ENCODE peak calls at places on chromosomes 1 and 21, in six cellular contexts. S is A549, C is adrenal gland, Z is K562, G is stomach, T is tibial nerve. Q is an unnamed sample.
A peak's percentile ranks its signal among the peaks of the same experiment; 100 is the strongest.

GRCh38 chr21:16072692-16073091 is 342.9 kb downstream of the USP25 start:
- DNase-seq in G (no peak), S (no peak), C (no peak), T (no peak), Z (no peak), Q (no peak)

GRCh38 chr1:54326577-54327385 is 79.4 kb downstream of the SSBP3 start:
- DNase-seq in S (no peak), Z (no peak), C (no peak), G (no peak), T (no peak), Q (no peak)

GRCh38 chr1:88061106-88061829 is 622.8 kb upstream of the PKN2 start:
- DNase-seq in G (peak; percentile 68), Z (no peak), T (peak; percentile 70), S (peak; percentile 65), C (peak; percentile 36), Q (peak; percentile 60)

GRCh38 chr1:179794146-179794545 is 51.1 kb downstream of the FAM163A start:
- DNase-seq in G (no peak), T (no peak), S (no peak), C (no peak), Z (no peak), Q (no peak)

GRCh38 chr1:64875101-64875500 is 91.2 kb downstream of the JAK1 start:
- DNase-seq in S (no peak), G (no peak), Z (no peak), T (no peak), C (no peak), Q (no peak)

GRCh38 chr1:9280015-9280860 is 12.5 kb upstream of the SPSB1 start:
- DNase-seq in G (peak; percentile 55), Z (peak; percentile 60), T (no peak), C (peak; percentile 94), S (peak; percentile 75), Q (peak; percentile 51)

GRCh38 chr1:29920784-29921183 is 684.5 kb downstream of the PTPRU start:
- DNase-seq in S (no peak), T (no peak), G (no peak), C (no peak), Z (no peak), Q (no peak)

GRCh38 chr21:21003701-21004100 is 5.5 kb downstream of the NCAM2 start:
- DNase-seq in S (peak; percentile 16), Z (peak; percentile 47), G (no peak), T (no peak), C (no peak), Q (no peak)

GRCh38 chr1:14968251-14968812 is 185.2 kb upstream of the TMEM51 start:
- DNase-seq in G (no peak), Z (no peak), S (no peak), C (peak; percentile 88), T (peak; percentile 26), Q (no peak)

GRCh38 chr1:184483101-184483813 is 96.4 kb downstream of the C1orf21 start:
- DNase-seq in G (peak; percentile 68), C (peak; percentile 59), T (peak; percentile 66), Z (no peak), S (no peak), Q (peak; percentile 72)

GRCh38 chr1:157151506-157151905 is 13.3 kb upstream of the ETV3 start:
- DNase-seq in C (no peak), G (no peak), T (no peak), S (no peak), Z (no peak), Q (no peak)

GRCh38 chr1:1200876-1201810 is 5.2 kb downstream of the TNFRSF18 start:
- DNase-seq in T (no peak), G (peak; percentile 49), S (peak; percentile 36), Z (peak; percentile 97), C (peak; percentile 12), Q (peak; percentile 44)

GRCh38 chr21:34200288-34200905 is 127.0 kb downstream of the MRPS6 start:
- DNase-seq in C (no peak), G (no peak), T (no peak), S (no peak), Z (no peak), Q (peak; percentile 38)

GRCh38 chr1:109570414-109570813 is 22.0 kb downstream of the GNAI3 start:
- DNase-seq in C (no peak), T (no peak), S (no peak), G (no peak), Z (no peak), Q (peak; percentile 12)

GRCh38 chr1:232249834-232250233 is 380.1 kb downstream of the SIPA1L2 start:
- DNase-seq in T (no peak), Z (no peak), S (no peak), G (no peak), C (no peak), Q (no peak)

GRCh38 chr1:228471762-228472398 is 15.3 kb upstream of the RNF187 start:
- DNase-seq in C (no peak), S (peak; percentile 75), T (no peak), Z (peak; percentile 65), G (no peak), Q (no peak)

GRCh38 chr21:44734841-44735240 is 23.5 kb upstream of the TSPEAR start:
- DNase-seq in Z (no peak), G (no peak), T (no peak), S (no peak), C (no peak), Q (no peak)

GRCh38 chr1:202892501-202892900 is 3.6 kb upstream of the RABIF start:
- DNase-seq in G (no peak), S (no peak), Z (no peak), C (no peak), T (no peak), Q (no peak)

GRCh38 chr1:19689856-19690255 is 25.2 kb downstream of the HTR6 start:
- DNase-seq in G (no peak), S (no peak), C (no peak), Z (no peak), T (no peak), Q (no peak)

GRCh38 chr1:187244623-187245022 is 415.9 kb downstream of the PLA2G4A start:
- DNase-seq in S (no peak), C (peak; percentile 37), G (no peak), T (no peak), Z (no peak), Q (no peak)

GRCh38 chr1:96524100-96524499 is 197.5 kb upstream of the PTBP2 start:
- DNase-seq in S (no peak), G (no peak), C (no peak), Z (no peak), T (no peak), Q (no peak)

GRCh38 chr1:198462365-198463025 is 78.0 kb downstream of the ATP6V1G3 start:
- DNase-seq in Z (no peak), S (no peak), G (no peak), T (no peak), C (no peak), Q (no peak)

DNA sequence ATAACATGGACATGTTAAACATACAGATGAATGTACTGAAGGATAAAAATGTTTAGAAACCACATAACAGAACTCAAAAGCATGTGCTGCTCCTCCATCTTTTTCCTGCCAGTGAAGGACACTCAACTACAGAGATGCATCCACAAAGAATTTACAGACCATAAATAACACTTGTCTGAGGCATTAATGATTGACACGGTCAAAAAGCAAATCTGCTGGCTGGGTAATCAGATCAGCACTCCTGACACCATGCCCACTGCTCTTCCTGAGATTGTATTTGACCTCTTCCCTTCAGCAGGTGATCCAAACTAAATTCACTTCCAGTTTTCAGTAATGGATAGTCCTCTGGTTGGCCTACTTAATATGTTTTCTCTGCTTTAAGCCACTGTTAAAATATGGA is 6.6 kb downstream of the CREG1 start:
- DNase-seq in C (no peak), G (no peak), T (no peak), Z (peak; percentile 10), S (no peak), Q (no peak)
- H3K4me1 ChIP-seq in C (peaks cover 20% of the 10 kb centered on the region), G (peaks cover 35% of the 10 kb centered on the region), T (peaks cover 25% of the 10 kb centered on the region), Z (peaks cover 63% of the 10 kb centered on the region), S (peaks cover 26% of the 10 kb centered on the region), Q (peaks cover 25% of the 10 kb centered on the region)

DNA sequence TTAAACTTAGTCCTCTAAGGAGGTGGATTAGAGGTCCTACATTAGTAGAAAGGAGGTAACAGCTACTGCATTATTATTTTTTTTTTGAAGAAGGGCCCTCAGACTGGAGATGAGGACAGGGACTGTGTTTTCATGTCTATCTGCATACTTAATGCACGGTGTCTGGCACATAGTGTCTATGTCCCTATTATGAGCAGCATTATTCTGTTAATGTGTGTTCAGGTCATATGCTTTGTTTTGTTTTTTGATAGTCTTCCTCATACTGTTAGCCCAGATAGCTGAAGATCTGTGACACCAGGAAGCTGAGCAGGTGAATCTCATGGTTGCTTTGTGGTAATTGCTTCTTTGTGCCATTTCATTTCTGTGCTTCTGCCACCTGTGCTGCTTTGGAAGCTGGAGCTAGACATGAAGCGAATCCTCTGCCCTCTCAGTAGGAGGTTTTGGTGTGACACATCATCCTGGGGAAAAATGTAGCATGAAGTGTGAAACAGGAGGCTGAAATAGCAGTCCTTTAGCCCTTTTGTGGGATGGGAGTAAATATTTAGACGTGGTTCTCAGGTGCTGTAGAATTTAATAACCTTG is 15.8 kb downstream of the SMAP2 start:
- DNase-seq in S (no peak), T (no peak), Z (no peak), C (no peak), G (no peak), Q (no peak)
- TF ChIP-seq POLR2A in S (no peak), T (no peak), Z (peak; percentile 44), C (no peak), G (no peak), Q (no peak)

DNA sequence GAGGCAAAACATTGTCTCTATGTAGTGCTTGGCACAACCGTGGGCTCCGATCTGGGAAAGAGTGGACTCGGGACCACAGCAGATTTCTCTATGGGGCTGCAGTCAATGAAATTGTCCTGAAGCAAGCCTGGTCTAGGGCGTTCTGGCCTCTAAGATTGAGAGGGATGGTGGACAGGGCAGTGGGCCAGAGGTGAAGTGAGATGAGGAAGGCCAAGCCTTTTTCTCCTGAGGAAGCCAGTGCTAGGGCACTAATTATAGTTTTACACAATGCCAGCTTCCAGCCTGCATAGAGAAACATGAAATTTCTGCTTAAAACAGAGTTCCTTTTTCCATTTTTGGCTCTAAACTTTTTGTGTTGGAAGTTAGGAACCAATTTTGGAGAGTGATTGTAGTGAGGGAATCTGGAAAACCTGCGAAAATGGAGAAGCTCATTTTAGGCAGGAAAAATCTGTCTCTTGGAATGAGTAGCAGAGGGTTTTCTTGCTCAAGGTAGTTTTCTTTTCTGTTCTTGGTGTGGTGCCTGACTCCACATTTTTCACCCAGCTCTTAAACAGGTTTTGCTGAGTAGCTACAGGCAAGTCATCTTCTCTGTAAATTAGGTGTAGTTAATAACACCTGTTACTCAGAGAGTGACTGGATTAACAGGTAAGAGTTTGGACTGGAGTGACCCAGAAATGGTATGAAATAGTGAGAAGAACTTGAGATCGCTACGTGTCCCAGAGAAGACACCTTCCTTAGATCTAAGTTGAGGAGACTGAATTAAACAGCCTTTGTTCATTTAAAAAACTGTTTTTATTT is 22.1 kb downstream of the UCK2 start:
- DNase-seq in T (no peak), G (no peak), C (no peak), S (no peak), Z (no peak), Q (no peak)
- H3K4me1 ChIP-seq in T (peaks cover 7% of the 10 kb centered on the region), G (peaks cover 24% of the 10 kb centered on the region), C (no peaks in the 10 kb centered on the region), S (peaks cover 37% of the 10 kb centered on the region), Z (peaks cover 55% of the 10 kb centered on the region), Q (peaks cover 34% of the 10 kb centered on the region)

DNA sequence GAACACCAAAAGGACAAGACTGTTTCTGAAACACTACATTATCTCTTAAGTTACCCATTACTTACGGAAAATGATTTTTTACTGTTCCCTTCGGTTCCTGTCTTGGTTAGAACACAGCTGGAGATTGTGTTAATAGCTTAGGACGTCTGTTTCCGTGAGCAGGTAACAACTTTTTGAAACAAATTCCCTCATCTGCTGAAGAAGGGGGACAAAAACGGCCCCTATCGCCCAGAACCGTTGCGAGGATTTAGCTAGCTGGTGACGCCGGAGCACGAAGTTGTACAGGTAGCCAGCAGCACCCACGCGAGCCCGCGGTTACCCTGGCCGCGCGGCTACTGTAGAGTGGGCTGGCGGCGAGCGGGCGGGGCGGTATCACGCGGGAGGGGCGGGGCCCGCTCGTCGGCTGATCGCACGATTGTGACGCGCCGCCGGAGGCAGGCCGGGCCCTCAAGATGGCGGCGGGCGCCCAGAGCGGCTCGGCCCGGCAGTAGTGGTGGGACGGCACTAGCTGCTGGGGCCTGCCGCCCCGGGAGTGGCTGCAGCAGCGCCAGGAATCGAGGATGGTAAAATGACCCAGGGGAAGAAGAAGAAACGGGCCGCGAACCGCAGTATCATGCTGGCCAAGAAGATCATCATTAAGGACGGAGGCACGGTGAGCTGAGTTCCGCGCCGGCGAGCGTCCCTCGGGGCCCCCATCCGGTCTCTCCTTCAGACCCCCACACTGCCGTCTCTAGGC is 68.0 kb downstream of the SLC35A3 start:
- DNase-seq in Z (peak; percentile 90), S (peak; percentile 81), C (peak; percentile 91), T (peak; percentile 76), G (peak; percentile 94), Q (peak; percentile 89)
- TF ChIP-seq POLR2A in Z (peak; percentile 95), S (peak; percentile 88), C (peak; percentile 93), T (peak; percentile 86), G (no peak), Q (peak; percentile 92)